ENCODE peak calls at places on chromosomes 16 and 17, in six cellular contexts. U is stomach, D is IMR-90, B is GM12891, K is HCT116, P is suprapubic skin. L is an unnamed sample.
A peak's percentile ranks its signal among the peaks of the same experiment; 100 is the strongest.

GRCh38 chr17:30344283-30345088 is 10.6 kb upstream of the TMIGD1 start:
- DNase-seq in U (peak; percentile 71), D (peak; percentile 59), B (no peak), K (no peak), P (no peak), L (no peak)

GRCh38 chr16:75288596-75289120 is 37.2 kb upstream of the BCAR1 start:
- DNase-seq in U (no peak), D (no peak), B (no peak), K (no peak), P (no peak), L (no peak)

GRCh38 chr17:30208214-30208613 is 27.3 kb downstream of the SLC6A4 start:
- DNase-seq in U (no peak), D (no peak), B (no peak), K (no peak), P (no peak), L (no peak)

GRCh38 chr16:4159726-4160125 is 43.5 kb upstream of the ADCY9 start:
- DNase-seq in U (no peak), D (no peak), B (no peak), K (no peak), P (no peak), L (no peak)

GRCh38 chr17:63503330-63503685 is 19.9 kb upstream of the KCNH6 start:
- DNase-seq in U (no peak), D (no peak), B (no peak), K (no peak), P (no peak), L (no peak)

GRCh38 chr16:51562896-51563295 is 411.8 kb upstream of the SALL1 start:
- DNase-seq in U (no peak), D (no peak), B (no peak), K (no peak), P (no peak), L (no peak)

GRCh38 chr16:53080345-53081031 is 25.7 kb downstream of the CHD9 start:
- DNase-seq in U (no peak), D (peak; percentile 89), B (no peak), K (no peak), P (peak; percentile 78), L (no peak)

GRCh38 chr16:67426950-67427349 is 4.0 kb upstream of the HSD11B2 start:
- DNase-seq in U (no peak), D (no peak), B (no peak), K (no peak), P (no peak), L (no peak)

GRCh38 chr16:21104124-21104860 is 46.4 kb downstream of the DNAH3 start:
- DNase-seq in U (no peak), D (peak; percentile 68), B (no peak), K (no peak), P (no peak), L (no peak)

GRCh38 chr16:70738083-70738977 is 52.5 kb upstream of the MTSS2 start:
- DNase-seq in U (peak; percentile 43), D (peak; percentile 93), B (no peak), K (no peak), P (no peak), L (peak; percentile 70)

GRCh38 chr17:50171371-50172071 is 5.7 kb downstream of the SGCA start:
- DNase-seq in U (no peak), D (no peak), B (no peak), K (no peak), P (no peak), L (no peak)

GRCh38 chr17:43409131-43409530 is 10.3 kb downstream of the ARL4D start:
- DNase-seq in U (no peak), D (no peak), B (no peak), K (no peak), P (no peak), L (no peak)

GRCh38 chr16:57013268-57013667 is 23.9 kb downstream of the NLRC5 start:
- DNase-seq in U (no peak), D (peak; percentile 71), B (no peak), K (no peak), P (no peak), L (no peak)

GRCh38 chr17:79888009-79888540 is 48.8 kb upstream of the CBX4 start:
- DNase-seq in U (no peak), D (no peak), B (no peak), K (no peak), P (no peak), L (no peak)

GRCh38 chr17:69539274-69539673 is 124.8 kb downstream of the MAP2K6 start:
- DNase-seq in U (no peak), D (no peak), B (no peak), K (no peak), P (no peak), L (no peak)

GRCh38 chr17:9797965-9798364 is 6.6 kb upstream of the DHRS7C start:
- DNase-seq in U (no peak), D (no peak), B (no peak), K (no peak), P (no peak), L (no peak)

GRCh38 chr16:68234188-68235104 is 1.5 kb downstream of the ESRP2 start:
- DNase-seq in U (peak; percentile 99), D (no peak), B (no peak), K (peak; percentile 61), P (no peak), L (peak; percentile 29)

GRCh38 chr17:60160829-60161501 is 11.2 kb downstream of the CA4 start:
- DNase-seq in U (no peak), D (no peak), B (no peak), K (no peak), P (no peak), L (no peak)

GRCh38 chr16:29675811-29676643 is 3.0 kb upstream of the QPRT start:
- DNase-seq in U (no peak), D (peak; percentile 18), B (no peak), K (peak; percentile 24), P (no peak), L (no peak)

GRCh38 chr16:28822520-28823290 is at the start of gene ATXN2L:
- DNase-seq in U (peak; percentile 94), D (peak; percentile 96), B (peak; percentile 83), K (peak; percentile 93), P (peak; percentile 95), L (peak; percentile 98)

GRCh38 chr17:39923836-39924690 is 3.3 kb downstream of the ORMDL3 start:
- DNase-seq in U (no peak), D (peak; percentile 49), B (no peak), K (no peak), P (no peak), L (no peak)
- TF ChIP-seq POLR2A in U (no peak), D (no peak), B (no peak), K (no peak), P (no peak), L (no peak)

DNA sequence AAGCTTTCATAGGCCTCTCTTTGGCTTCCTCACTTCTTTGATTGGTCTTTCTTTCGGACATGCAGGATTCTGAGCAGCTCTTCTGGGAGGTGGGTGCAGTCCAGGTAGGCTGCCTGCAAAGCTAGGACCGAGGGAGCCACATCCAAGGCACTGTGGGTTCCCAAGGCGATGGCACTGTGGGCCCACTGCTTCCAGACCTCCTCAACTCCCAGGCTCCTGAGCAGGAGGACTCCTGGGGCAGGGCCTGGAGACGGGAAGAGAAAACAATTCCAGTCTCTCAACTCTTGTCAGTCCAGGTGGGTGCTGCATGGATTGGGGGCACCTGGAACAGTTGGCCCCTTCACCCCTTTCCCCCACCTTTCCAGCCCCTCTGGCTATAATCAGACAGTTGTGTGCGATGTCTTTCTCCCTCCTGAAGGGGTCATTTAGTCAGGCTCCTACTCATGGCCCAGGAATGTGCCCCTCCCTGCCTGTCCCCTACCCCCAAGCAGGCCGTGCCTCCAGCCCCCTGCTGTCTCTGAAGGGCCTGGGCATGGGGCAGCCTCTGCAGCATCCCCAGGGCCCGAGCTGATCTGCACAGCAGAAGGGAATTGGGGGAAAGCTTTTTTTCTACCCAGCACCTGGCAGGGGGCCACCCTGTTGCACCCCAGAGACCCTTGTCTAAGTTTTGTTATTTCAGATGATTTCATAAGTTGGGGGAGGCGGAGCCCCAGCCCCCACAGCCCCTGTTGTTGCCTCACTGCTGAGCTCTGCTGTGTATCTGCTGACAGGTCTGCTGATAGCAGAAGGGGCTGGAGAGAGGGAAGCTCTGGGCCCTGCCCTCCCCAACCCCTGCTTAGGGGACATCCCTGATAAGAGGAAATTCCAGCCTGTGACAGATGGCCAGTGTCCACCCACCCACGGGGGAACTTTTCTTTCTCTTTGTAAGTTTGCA is 330.3 kb downstream of the SEC14L1 start:
- DNase-seq in U (no peak), D (peak; percentile 43), B (no peak), K (peak; percentile 28), P (no peak), L (peak; percentile 72)
- TF ChIP-seq POLR2A in U (no peak), D (no peak), B (no peak), K (no peak), P (no peak), L (no peak)

GRCh38 chr16:2767891-2768290 is 9.2 kb downstream of the ELOB start:
- DNase-seq in U (no peak), D (no peak), B (no peak), K (no peak), P (no peak), L (no peak)
- TF ChIP-seq POLR2A in U (no peak), D (no peak), B (no peak), K (no peak), P (no peak), L (no peak)

GRCh38 chr17:4712526-4712925 is 2.1 kb downstream of the ARRB2 start:
- DNase-seq in U (no peak), D (no peak), B (no peak), K (no peak), P (no peak), L (no peak)

GRCh38 chr17:4711671-4712111 is 1.3 kb downstream of the ARRB2 start:
- DNase-seq in U (no peak), D (no peak), B (no peak), K (no peak), P (no peak), L (no peak)

GRCh38 chr17:4709794-4710692 is at the start of gene ARRB2:
- DNase-seq in U (peak; percentile 99), D (peak; percentile 98), B (peak; percentile 96), K (peak; percentile 96), P (peak; percentile 98), L (peak; percentile 99)

GRCh38 chr17:4708436-4708835 is 2.0 kb upstream of the ARRB2 start:
- DNase-seq in U (no peak), D (no peak), B (no peak), K (no peak), P (no peak), L (peak; percentile 79)

DNA sequence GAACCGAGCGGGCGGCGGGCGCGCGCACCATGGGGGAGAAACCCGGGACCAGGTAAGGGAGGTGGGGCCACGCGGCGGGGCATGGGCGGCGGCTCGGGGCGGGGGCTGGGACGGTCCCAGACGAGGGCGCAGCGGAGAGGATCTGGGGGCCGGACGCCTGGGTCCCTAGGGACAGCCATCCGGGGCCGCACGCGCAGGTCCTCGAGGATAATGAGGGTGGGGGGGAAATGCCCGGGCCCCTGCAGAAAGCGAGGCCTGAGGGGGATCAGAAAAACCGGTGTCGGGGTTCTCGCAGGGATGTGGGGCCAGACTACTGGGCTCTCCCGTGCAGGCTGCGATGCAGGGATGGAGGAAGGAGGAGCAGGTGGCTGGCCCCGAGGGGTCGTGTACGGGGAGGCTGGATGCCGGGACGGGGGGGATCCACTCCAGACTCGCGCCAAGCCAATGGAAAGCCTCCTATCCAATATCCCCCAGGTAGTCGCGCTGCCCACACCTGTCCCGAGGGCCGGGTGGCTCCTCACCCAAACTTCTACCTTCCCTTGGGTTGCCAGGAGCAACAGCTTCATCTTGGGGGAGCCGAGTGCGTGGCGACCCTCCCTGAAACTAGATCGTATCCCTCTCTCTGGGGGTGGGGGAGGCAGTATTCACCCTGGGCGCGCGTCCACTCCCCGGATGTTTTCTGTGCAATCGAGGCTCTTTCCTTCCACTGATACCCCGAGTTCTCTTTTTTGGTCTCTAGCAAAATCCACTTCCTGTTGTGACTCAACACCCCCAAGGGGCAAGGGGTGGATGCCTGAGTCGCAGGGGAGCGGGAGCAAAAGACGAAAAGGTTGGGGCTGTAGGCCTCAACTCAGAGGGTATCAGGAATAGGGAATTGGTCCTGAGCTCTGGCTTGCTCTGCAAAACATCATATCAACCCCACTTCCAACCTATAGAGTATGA is 532 bp downstream of the ARRB2 start:
- DNase-seq in U (peak; percentile 35), D (no peak), B (no peak), K (no peak), P (peak; percentile 81), L (no peak)
- TF ChIP-seq POLR2A in U (no peak), D (no peak), B (peak; percentile 11), K (peak; percentile 40), P (no peak), L (no peak)

L was measured in erythroblast.